ENCODE peak calls at places on chromosomes 4 and X, in eight cellular contexts. L, Z, W, R, Q, E, V and B are unnamed samples.
A peak's percentile ranks its signal among the peaks of the same experiment; 100 is the strongest.

GRCh38 chr4:94532016-94532789 is 80.5 kb downstream of the PDLIM5 start:
- DNase-seq in Z (no peak), L (no peak), W (peak; percentile 95), V (no peak), R (peak; percentile 63), E (no peak), Q (no peak), B (no peak)

GRCh38 chr4:88828846-88829245 is 131.2 kb upstream of the NAP1L5 start:
- DNase-seq in W (no peak), L (no peak), R (no peak), Z (no peak), Q (no peak), E (no peak), V (no peak), B (no peak)

GRCh38 chrX:42678133-42678532 is 99.8 kb downstream of the PPP1R2C start:
- DNase-seq in V (no peak), Z (no peak), W (peak; percentile 16), Q (no peak), L (no peak), E (no peak), R (no peak), B (peak; percentile 19)

GRCh38 chr4:118849867-118850812 is 14.2 kb upstream of the SEC24D start:
- DNase-seq in W (peak; percentile 33), Q (no peak), L (no peak), Z (no peak), V (no peak), R (no peak), E (peak; percentile 6), B (no peak)

GRCh38 chr4:79121223-79121622 is 182.0 kb upstream of the PAQR3 start:
- DNase-seq in V (no peak), E (no peak), Z (no peak), R (no peak), Q (no peak), W (no peak), L (no peak), B (no peak)

GRCh38 chr4:184385705-184386141 is 88.6 kb downstream of the IRF2 start:
- DNase-seq in R (no peak), Z (no peak), E (no peak), L (no peak), W (no peak), Q (no peak), V (no peak), B (peak; percentile 72)

GRCh38 chrX:136046295-136046894 is 61.2 kb downstream of the SLC9A6 start:
- DNase-seq in V (no peak), Q (no peak), W (no peak), Z (no peak), L (no peak), E (no peak), R (no peak), B (no peak)

GRCh38 chrX:21926527-21927278 is 13.8 kb upstream of the SMS start:
- DNase-seq in V (no peak), W (peak; percentile 90), Q (no peak), R (peak; percentile 85), Z (no peak), L (no peak), E (no peak), B (no peak)

GRCh38 chr4:38009421-38009820 is 49.2 kb downstream of the PTTG2 start:
- DNase-seq in Q (no peak), V (no peak), W (no peak), Z (no peak), R (no peak), E (no peak), L (no peak), B (no peak)

GRCh38 chr4:91764085-91764484 is 539.7 kb upstream of the GRID2 start:
- DNase-seq in R (no peak), W (no peak), L (no peak), Q (no peak), E (no peak), V (no peak), Z (no peak), B (no peak)

GRCh38 chr4:188246488-188246887 is 107.2 kb downstream of the TRIML1 start:
- DNase-seq in E (no peak), Z (no peak), L (no peak), V (no peak), Q (no peak), W (no peak), R (no peak), B (no peak)

GRCh38 chr4:3470244-3471097 is 7.4 kb downstream of the DOK7 start:
- DNase-seq in Z (no peak), R (no peak), V (no peak), Q (no peak), E (no peak), L (no peak), W (peak; percentile 71), B (peak; percentile 17)

GRCh38 chrX:17635231-17635630 is 102.1 kb upstream of the SCML1 start:
- DNase-seq in V (no peak), E (no peak), R (no peak), Z (no peak), Q (no peak), L (no peak), W (no peak), B (no peak)

GRCh38 chr4:86358176-86358701 is 1.6 kb downstream of the MAPK10 start:
- DNase-seq in E (no peak), V (no peak), R (no peak), Z (no peak), W (no peak), L (no peak), Q (no peak), B (no peak)

GRCh38 chr4:54806351-54806750 is 148.6 kb downstream of the KIT start:
- DNase-seq in E (no peak), L (no peak), R (no peak), Z (no peak), Q (no peak), W (no peak), V (no peak), B (no peak)

GRCh38 chr4:28686618-28687017 is 1826.0 kb downstream of the STIM2 start:
- DNase-seq in Z (no peak), L (no peak), V (no peak), Q (no peak), W (peak; percentile 65), E (no peak), R (no peak), B (peak; percentile 22)

GRCh38 chr4:165563851-165564250 is 185.0 kb downstream of the CPE start:
- DNase-seq in W (peak; percentile 58), Z (no peak), Q (no peak), V (no peak), R (no peak), L (no peak), E (no peak), B (no peak)

GRCh38 chr4:30821891-30822612 is 101.9 kb downstream of the PCDH7 start:
- DNase-seq in W (peak; percentile 59), V (no peak), Q (no peak), E (no peak), R (no peak), L (no peak), Z (no peak), B (no peak)

GRCh38 chrX:50967734-50968133 is 57.2 kb downstream of the BMP15 start:
- DNase-seq in E (no peak), V (no peak), Q (no peak), W (peak; percentile 67), L (no peak), R (no peak), Z (no peak), B (no peak)

GRCh38 chr4:85431881-85432280 is 43.1 kb upstream of the ARHGAP24 start:
- DNase-seq in W (no peak), L (no peak), Q (no peak), V (no peak), E (no peak), R (no peak), Z (no peak), B (no peak)

GRCh38 chr4:110682311-110682710 is 59.4 kb upstream of the PITX2 start:
- DNase-seq in Z (no peak), W (no peak), L (no peak), R (peak; percentile 24), Q (no peak), E (no peak), V (no peak), B (no peak)

GRCh38 chr4:177938226-177938625 is 496.0 kb upstream of the AGA start:
- DNase-seq in Q (no peak), E (no peak), Z (no peak), R (no peak), V (no peak), W (peak; percentile 4), L (no peak), B (no peak)

GRCh38 chr4:1113311-1114009 is at the start of gene RNF212:
- DNase-seq in V (peak; percentile 12), R (no peak), L (no peak), Z (peak; percentile 69), Q (peak; percentile 83), W (no peak), E (no peak), B (no peak)

GRCh38 chrX:118807151-118808017 is 16.2 kb upstream of the ZCCHC12 start:
- DNase-seq in V (peak; percentile 9), L (no peak), W (peak; percentile 53), R (peak; percentile 10), Z (peak; percentile 39), E (no peak), Q (no peak), B (no peak)

GRCh38 chrX:133307637-133308485 is 89.7 kb upstream of the TFDP3 start:
- DNase-seq in R (no peak), L (no peak), E (no peak), Z (no peak), Q (no peak), V (no peak), W (no peak), B (peak; percentile 33)

GRCh38 chr4:183950536-183950935 is 45.4 kb downstream of the STOX2 start:
- DNase-seq in W (no peak), Z (no peak), L (no peak), R (no peak), V (no peak), Q (no peak), E (no peak), B (no peak)

GRCh38 chr4:108149588-108150380 is 18.9 kb downstream of the LEF1 start:
- DNase-seq in L (no peak), R (peak; percentile 72), V (no peak), Z (no peak), W (no peak), E (no peak), Q (no peak), B (no peak)

GRCh38 chrX:139881130-139881529 is 51.7 kb downstream of the ATP11C start:
- DNase-seq in E (no peak), V (no peak), Q (no peak), W (peak; percentile 60), Z (no peak), L (no peak), R (peak; percentile 20), B (no peak)

GRCh38 chr4:11914406-11914805 is 485.7 kb upstream of the HS3ST1 start:
- DNase-seq in L (no peak), W (no peak), Q (no peak), Z (no peak), V (no peak), E (no peak), R (no peak), B (no peak)

GRCh38 chr4:143625632-143626031 is 74.8 kb downstream of the FREM3 start:
- DNase-seq in W (no peak), Z (no peak), Q (no peak), R (no peak), L (no peak), V (no peak), E (no peak), B (no peak)

GRCh38 chrX:120356084-120356483 is 5.8 kb upstream of the ATP1B4 start:
- DNase-seq in Z (no peak), W (no peak), V (no peak), E (no peak), R (no peak), Q (no peak), L (no peak), B (no peak)

GRCh38 chr4:151717909-151718613 is 42.7 kb downstream of the GATB start:
- DNase-seq in R (no peak), E (no peak), V (no peak), Q (no peak), Z (no peak), W (no peak), L (no peak), B (no peak)

GRCh38 chrX:70422886-70423336 is at the start of gene GDPD2:
- DNase-seq in Q (no peak), W (peak; percentile 39), V (no peak), L (no peak), R (no peak), Z (no peak), E (no peak), B (no peak)

GRCh38 chr4:159014896-159015295 is 88.0 kb upstream of the RAPGEF2 start:
- DNase-seq in Z (no peak), L (no peak), W (no peak), R (peak; percentile 67), Q (no peak), E (no peak), V (no peak), B (no peak)